ENCODE peak calls at places on chromosomes 2 and 18, in four cellular contexts. W, R, F and L are unnamed samples.

GRCh38 chr2:200383380-200384110 is 77.1 kb downstream of the SPATS2L start:
- DNase-seq in W (no peak), R (no peak), F (no peak), L (no peak)

GRCh38 chr2:30994227-30995056 is 143.8 kb downstream of the GALNT14 start:
- DNase-seq in W (no peak), R (no peak), F (no peak), L (no peak)

GRCh38 chr2:101912545-101912944 is 79.2 kb upstream of the IL1R2 start:
- DNase-seq in W (no peak), R (no peak), F (no peak), L (no peak)

GRCh38 chr2:181686566-181687185 is 6.4 kb upstream of the NEUROD1 start:
- DNase-seq in W (no peak), R (no peak), F (no peak), L (no peak)

GRCh38 chr2:158600155-158600802 is 143.5 kb downstream of the PKP4 start:
- DNase-seq in W (no peak), R (no peak), F (peak), L (no peak)

GRCh38 chr2:54499666-54500065 is 43.5 kb downstream of the SPTBN1 start:
- DNase-seq in W (no peak), R (no peak), F (no peak), L (no peak)

GRCh38 chr18:80104364-80104779 is 4.7 kb upstream of the ADNP2 start:
- DNase-seq in W (no peak), R (peak), F (no peak), L (peak)

GRCh38 chr2:73851274-73851673 is 22.5 kb downstream of the STAMBP start:
- DNase-seq in W (no peak), R (no peak), F (peak), L (peak)

GRCh38 chr18:77071711-77072292 is 60.8 kb downstream of the MBP start:
- DNase-seq in W (no peak), R (no peak), F (peak), L (no peak)

GRCh38 chr2:238202326-238203103 is 980 bp downstream of the ILKAP start:
- DNase-seq in W (no peak), R (no peak), F (peak), L (no peak)

GRCh38 chr18:51150430-51150746 is 47.1 kb downstream of the MEX3C start:
- DNase-seq in W (no peak), R (no peak), F (no peak), L (no peak)

GRCh38 chr2:217279571-217279970 is 419.7 kb upstream of the TNP1 start:
- DNase-seq in W (no peak), R (no peak), F (no peak), L (no peak)

GRCh38 chr2:37890893-37891495 is 34.1 kb upstream of the RMDN2 start:
- DNase-seq in W (peak), R (peak), F (peak), L (peak)

GRCh38 chr2:150234787-150235512 is 252.5 kb downstream of the RND3 start:
- DNase-seq in W (no peak), R (no peak), F (no peak), L (no peak)

GRCh38 chr2:239682518-239682917 is 281.7 kb upstream of the HDAC4 start:
- DNase-seq in W (no peak), R (no peak), F (no peak), L (no peak)

GRCh38 chr2:2328847-2329246 is 2.2 kb downstream of the MYT1L start:
- DNase-seq in W (peak), R (peak), F (no peak), L (peak)

GRCh38 chr2:33497177-33497787 is 20.8 kb downstream of the RASGRP3 start:
- DNase-seq in W (no peak), R (no peak), F (no peak), L (no peak)

GRCh38 chr2:119455066-119455718 is 23.5 kb downstream of the TMEM37 start:
- DNase-seq in W (no peak), R (no peak), F (no peak), L (no peak)

GRCh38 chr2:196123679-196124373 is 47.6 kb downstream of the STK17B start:
- DNase-seq in W (peak), R (no peak), F (no peak), L (no peak)

GRCh38 chr2:75494137-75494769 is 66.5 kb downstream of the EVA1A start:
- DNase-seq in W (no peak), R (no peak), F (no peak), L (no peak)

GRCh38 chr18:9109523-9109922 is 7.0 kb downstream of the NDUFV2 start:
- DNase-seq in W (no peak), R (no peak), F (no peak), L (no peak)

GRCh38 chr18:49335677-49336076 is 124.8 kb downstream of the DYM start:
- DNase-seq in W (no peak), R (peak), F (no peak), L (peak)

GRCh38 chr18:36667811-36668210 is 161.0 kb downstream of the TPGS2 start:
- DNase-seq in W (no peak), R (no peak), F (no peak), L (no peak)

GRCh38 chr2:190235101-190235500 is 84.5 kb downstream of the HIBCH start:
- DNase-seq in W (no peak), R (no peak), F (no peak), L (no peak)

GRCh38 chr2:235170016-235170415 is 218.2 kb downstream of the SH3BP4 start:
- DNase-seq in W (no peak), R (no peak), F (no peak), L (no peak)

GRCh38 chr2:154013514-154013913 is 141.8 kb downstream of the GALNT13 start:
- DNase-seq in W (no peak), R (no peak), F (no peak), L (no peak)

GRCh38 chr2:231037202-231037730 is at the start of gene C2orf72:
- DNase-seq in W (peak), R (no peak), F (peak), L (peak)

GRCh38 chr2:237310515-237311114 is 103.3 kb downstream of the COL6A3 start:
- DNase-seq in W (no peak), R (no peak), F (peak), L (no peak)

GRCh38 chr18:37476182-37476581 is 89.4 kb downstream of the CELF4 start:
- DNase-seq in W (peak), R (peak), F (peak), L (peak)

GRCh38 chr18:37483221-37483971 is 82.2 kb downstream of the CELF4 start:
- DNase-seq in W (peak), R (no peak), F (no peak), L (peak)

DNA sequence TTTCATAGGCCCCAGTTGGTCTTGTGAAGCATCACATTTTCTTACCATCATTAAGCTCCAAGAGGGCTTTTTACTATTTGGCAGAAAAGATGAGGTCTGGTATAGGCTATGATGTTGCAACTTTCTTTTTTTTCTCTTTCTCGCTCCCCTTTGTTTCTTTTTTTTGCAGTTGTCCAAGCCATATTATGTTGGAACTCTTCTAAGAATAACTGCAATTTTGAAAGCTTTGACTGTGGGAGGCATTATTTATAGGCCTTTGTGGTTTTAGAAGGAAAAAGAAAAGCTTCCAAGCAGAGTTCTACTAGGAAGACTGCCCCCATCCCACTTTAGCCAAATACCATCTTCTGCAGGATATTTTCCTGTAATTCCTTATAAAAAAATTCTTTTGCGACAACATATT is 571.6 kb downstream of the ARHGAP15 start:
- DNase-seq in W (no peak), R (no peak), F (no peak), L (no peak)
- TF ChIP-seq JUN in W (no peak), R (no peak), F (no peak), L (no peak)

DNA sequence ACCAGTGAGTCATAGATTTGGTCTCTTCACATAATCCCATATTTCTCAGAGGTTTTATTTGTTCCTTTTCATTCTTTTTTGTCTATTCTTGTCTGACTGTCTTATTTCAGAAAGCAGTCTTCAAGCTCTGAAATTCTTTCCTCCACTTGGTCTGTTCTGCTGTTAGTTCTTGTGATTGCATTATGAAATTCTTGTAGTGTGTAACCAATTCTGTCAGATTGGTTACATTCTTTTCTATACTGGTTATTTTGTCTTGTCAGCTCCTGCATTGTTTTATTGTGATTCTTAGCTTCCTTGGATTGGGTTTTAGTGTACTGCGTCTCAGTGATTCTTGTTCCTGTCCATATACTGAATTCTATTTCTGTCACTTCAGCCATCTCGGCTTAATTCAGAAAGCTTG is 18.6 kb downstream of the EHBP1 start:
- DNase-seq in W (no peak), R (no peak), F (no peak), L (no peak)
- TF ChIP-seq ESRRA in W (no peak), R (no peak), F (no peak), L (no peak)

GRCh38 chr18:64518191-64518590 is 369.3 kb upstream of the LINC00305 start:
- DNase-seq in W (no peak), R (no peak), F (no peak), L (no peak)
- TF ChIP-seq MAX in W (no peak), R (no peak), F (no peak), L (no peak)

DNA sequence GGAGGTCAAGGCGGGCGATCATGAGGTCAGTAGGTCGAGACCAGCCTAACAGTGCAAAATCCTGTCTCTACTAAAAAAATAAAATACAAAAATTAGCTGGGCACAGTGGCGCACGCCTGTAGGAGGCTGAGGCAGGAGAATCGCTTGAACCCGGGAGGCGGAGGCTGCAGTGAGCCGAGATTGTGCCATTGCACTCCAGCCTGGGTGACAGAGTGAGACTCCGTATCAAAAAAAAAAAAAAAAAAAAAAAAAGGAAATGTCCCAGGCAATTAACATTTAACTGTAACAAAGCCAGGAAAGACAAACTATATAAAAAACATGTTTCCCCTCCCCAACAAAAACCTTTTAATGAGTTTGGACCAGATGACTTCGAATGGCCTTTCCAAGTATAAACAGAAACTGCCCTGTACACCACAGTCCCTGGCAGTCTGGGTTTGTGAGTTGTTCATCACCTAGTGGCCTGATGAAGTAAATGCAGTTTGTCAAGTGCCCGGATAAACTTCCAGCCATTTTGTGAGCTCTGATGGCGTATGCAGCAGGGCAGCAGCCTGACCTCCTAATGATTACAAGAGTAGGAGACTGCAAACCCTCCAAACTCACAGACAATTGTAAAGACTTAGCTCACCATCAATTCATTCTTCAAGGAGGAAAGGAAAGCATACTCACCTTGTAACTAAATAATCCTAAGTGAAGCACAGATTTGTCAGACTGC is 16.6 kb upstream of the PCBP1 start:
- DNase-seq in W (peak), R (peak), F (peak), L (peak)
- TF ChIP-seq JUN in W (no peak), R (no peak), F (no peak), L (no peak)

DNA sequence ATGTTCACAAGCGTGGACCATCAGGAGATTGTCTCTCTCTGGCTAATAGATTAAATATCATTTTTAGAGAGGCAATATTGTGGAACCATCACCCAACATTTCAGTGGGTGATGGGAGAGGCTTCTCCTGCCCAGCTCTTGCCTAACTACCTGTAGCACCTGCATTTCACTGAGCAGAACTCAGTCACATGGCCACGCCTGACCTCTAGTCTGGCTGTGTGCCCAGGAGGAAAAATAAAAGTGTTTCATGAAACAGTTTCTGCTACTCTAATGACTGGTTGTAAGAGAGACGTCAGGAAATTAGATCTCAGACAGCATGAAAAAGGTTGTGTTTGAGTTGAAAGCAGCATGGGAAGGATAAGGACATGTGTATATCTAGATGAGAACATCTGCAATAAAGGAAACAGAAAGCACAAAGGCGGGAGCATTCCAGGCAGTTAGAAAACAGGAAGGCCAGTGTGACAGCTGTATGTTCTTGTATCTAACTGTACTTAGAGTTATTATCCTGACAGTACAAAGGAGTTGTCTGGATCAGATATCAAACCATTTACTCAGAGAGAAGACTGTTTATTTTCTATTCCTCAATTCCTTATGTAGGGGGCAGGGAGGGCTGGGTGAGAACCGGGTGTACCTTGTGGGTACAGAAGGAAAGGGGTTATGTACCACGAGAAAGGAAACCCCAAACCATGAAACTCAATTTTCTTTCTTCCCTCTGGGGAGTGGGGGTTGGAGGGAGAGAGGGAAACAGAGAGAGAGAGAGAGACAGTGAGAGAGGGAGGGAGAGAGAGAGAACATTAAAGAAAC is 307.5 kb upstream of the VWC2L start:
- DNase-seq in W (no peak), R (no peak), F (no peak), L (no peak)
- TF ChIP-seq ESRRA in W (no peak), R (no peak), F (no peak), L (no peak)

GRCh38 chr2:160920061-160920460 is 240.2 kb upstream of the TANK start:
- DNase-seq in W (no peak), R (no peak), F (no peak), L (no peak)
- TF ChIP-seq MAX in W (no peak), R (no peak), F (no peak), L (no peak)

GRCh38 chr2:85854166-85854509 is 34.7 kb downstream of the ST3GAL5 start:
- DNase-seq in W (no peak), R (no peak), F (no peak), L (no peak)
- TF ChIP-seq JUN in W (no peak), R (no peak), F (no peak), L (no peak)

GRCh38 chr2:20132990-20133535 is 81.6 kb upstream of the LAPTM4A start:
- DNase-seq in W (no peak), R (no peak), F (no peak), L (no peak)

GRCh38 chr2:20136149-20136548 is 84.7 kb upstream of the LAPTM4A start:
- DNase-seq in W (no peak), R (no peak), F (no peak), L (no peak)

GRCh38 chr2:20137884-20138283 is 86.5 kb upstream of the LAPTM4A start:
- DNase-seq in W (no peak), R (no peak), F (no peak), L (no peak)

GRCh38 chr2:20137131-20137571 is 85.7 kb upstream of the LAPTM4A start:
- DNase-seq in W (no peak), R (no peak), F (no peak), L (no peak)

DNA sequence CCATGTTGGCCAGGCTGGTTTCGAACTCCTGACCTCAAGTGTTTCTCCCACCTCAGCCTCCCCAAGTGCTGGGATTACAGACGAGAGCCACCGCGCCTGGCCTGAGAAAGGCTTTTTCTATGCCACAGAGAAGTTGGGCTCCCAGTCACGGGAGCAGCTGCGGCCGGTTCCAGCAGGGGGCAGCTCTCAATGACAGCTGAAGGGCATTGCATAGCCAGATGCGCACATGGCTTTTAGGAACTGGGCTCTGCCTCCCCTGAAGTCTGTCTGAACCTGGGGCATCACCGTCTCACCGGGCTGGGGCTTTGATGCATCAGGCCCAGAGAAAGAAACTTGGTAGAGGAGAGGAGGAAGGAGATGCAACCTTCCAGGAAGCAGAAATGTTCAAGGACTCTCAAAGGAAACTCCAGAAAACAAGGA is 84.2 kb upstream of the LAPTM4A start:
- DNase-seq in W (peak), R (peak), F (peak), L (peak)
- TF ChIP-seq ESRRA in W (peak), R (peak), F (peak), L (peak)

GRCh38 chr2:205383601-205384000 is 298.7 kb upstream of the NRP2 start:
- DNase-seq in W (no peak), R (no peak), F (no peak), L (no peak)
- TF ChIP-seq MAX in W (no peak), R (no peak), F (no peak), L (no peak)

DNA sequence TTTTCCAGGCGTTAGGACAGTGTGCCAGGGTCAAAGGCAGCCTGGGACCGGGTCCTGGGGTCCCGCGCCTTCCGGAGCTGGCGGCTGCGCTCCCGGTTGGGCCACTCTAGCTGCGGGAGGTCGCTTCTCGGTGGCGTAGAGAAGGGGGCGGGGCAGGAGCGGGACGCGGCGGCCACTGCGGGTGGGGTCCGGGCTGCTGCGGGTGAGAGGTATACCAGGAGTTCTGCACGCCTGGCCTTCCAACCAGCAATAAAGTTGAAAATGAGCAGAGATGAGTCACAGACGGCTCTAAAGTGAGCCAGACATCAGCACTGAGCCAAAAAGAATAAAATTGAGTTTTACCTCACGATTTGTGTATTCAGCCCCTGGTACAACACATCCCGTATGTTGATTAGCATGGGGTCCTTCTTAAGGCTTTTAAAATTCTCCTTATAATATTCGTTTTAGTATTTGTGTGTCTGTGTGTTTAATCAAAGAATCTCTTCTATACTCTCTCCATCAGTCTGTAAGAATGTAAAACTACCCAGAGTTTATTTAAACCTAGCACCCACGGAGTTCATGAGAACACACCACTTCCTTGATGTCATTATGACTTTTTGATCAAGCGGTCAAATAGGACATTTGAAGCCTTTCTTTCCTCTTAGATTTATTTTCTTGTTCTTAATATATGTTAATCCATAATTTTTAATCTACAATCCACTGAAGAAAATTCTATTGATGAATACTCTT is at the start of gene C1GALT1C1L:
- DNase-seq in W (peak), R (peak), F (peak), L (peak)
- TF ChIP-seq JUN in W (no peak), R (peak), F (no peak), L (no peak)